ENCODE peak calls at places on chromosomes 3 and 15, in ten cellular contexts. T, G, U, H, P, C, W, A, E and F are unnamed samples.

GRCh38 chr3:46400000-46400734 is 6.7 kb downstream of the CCR5AS start:
- DNase-seq in G (peak; percentile 77), A (peak; percentile 22), T (no peak), W (no peak), C (peak; percentile 59), P (no peak), U (no peak), E (no peak), H (no peak), F (no peak)

GRCh38 chr3:101829878-101830277 is 19.4 kb upstream of the NFKBIZ start:
- DNase-seq in P (no peak), G (no peak), H (no peak), U (no peak), A (no peak), T (no peak), E (no peak), C (no peak), W (no peak), F (no peak)

GRCh38 chr15:78681306-78682012 is 40.4 kb upstream of the CHRNB4 start:
- DNase-seq in T (no peak), P (no peak), H (no peak), C (no peak), A (no peak), G (no peak), U (no peak), E (no peak), W (no peak), F (no peak)

GRCh38 chr3:88362428-88362827 is 212.7 kb downstream of the C3orf38 start:
- DNase-seq in T (no peak), U (no peak), C (no peak), H (no peak), G (no peak), P (no peak), E (no peak), A (no peak), W (no peak), F (no peak)

GRCh38 chr3:188421151-188421821 is 267.3 kb downstream of the LPP start:
- DNase-seq in T (no peak), U (no peak), G (peak; percentile 86), W (no peak), C (peak; percentile 88), A (peak; percentile 91), E (no peak), P (no peak), H (no peak), F (peak; percentile 29)

GRCh38 chr3:184513276-184514150 is 48.1 kb upstream of the EPHB3 start:
- DNase-seq in H (peak; percentile 71), T (peak; percentile 61), P (peak; percentile 60), U (peak; percentile 95), W (peak; percentile 88), E (peak; percentile 86), G (peak; percentile 80), C (peak; percentile 81), A (peak; percentile 73), F (peak; percentile 65)

GRCh38 chr3:126524429-126524988 is 554 bp downstream of the CHST13 start:
- DNase-seq in H (no peak), E (no peak), U (no peak), P (no peak), T (no peak), A (no peak), G (no peak), C (no peak), W (peak; percentile 34), F (no peak)

GRCh38 chr3:187430576-187430975 is 62.4 kb downstream of the RTP4 start:
- DNase-seq in W (no peak), A (no peak), P (no peak), T (no peak), G (no peak), H (no peak), U (no peak), C (no peak), E (no peak), F (no peak)

GRCh38 chr15:22227411-22227810 is 147.1 kb downstream of the OR4M2 start:
- DNase-seq in P (no peak), T (no peak), H (no peak), A (no peak), C (no peak), U (no peak), E (no peak), W (no peak), G (no peak), F (no peak)

GRCh38 chr15:89629829-89630228 is 25.4 kb downstream of the KIF7 start:
- DNase-seq in E (no peak), P (no peak), A (no peak), T (no peak), H (no peak), W (no peak), C (no peak), U (no peak), G (no peak), F (no peak)

GRCh38 chr15:64017082-64017588 is 29.1 kb downstream of the DAPK2 start:
- DNase-seq in T (no peak), U (no peak), W (no peak), G (peak; percentile 62), C (peak; percentile 72), A (peak; percentile 47), P (no peak), E (no peak), H (no peak), F (no peak)

GRCh38 chr3:182364323-182364722 is 429.0 kb upstream of the ATP11B start:
- DNase-seq in H (no peak), P (no peak), C (no peak), E (no peak), A (peak; percentile 50), T (no peak), U (no peak), G (no peak), W (no peak), F (no peak)